ENCODE peak calls at places on chromosomes 2 and 18, in six cellular contexts. One of them, this sample, is unnamed.
A peak's percentile ranks its signal among the peaks of the same experiment; 100 is the strongest.

GRCh38 chr2:215354771-215355695 is 43.2 kb downstream of the ATIC start:
- DNase-seq in CD8-positive, alpha-beta memory T cell: no peak
- DNase-seq in AG10803: peak; percentile 77
- DNase-seq in LoVo: no peak
- DNase-seq in GM12864: no peak
- DNase-seq in left lobe of liver: no peak
- DNase-seq in this sample: no peak

GRCh38 chr2:20706786-20707185 is 39.8 kb downstream of the GDF7 start:
- DNase-seq in CD8-positive, alpha-beta memory T cell: no peak
- DNase-seq in AG10803: no peak
- DNase-seq in LoVo: no peak
- DNase-seq in GM12864: no peak
- DNase-seq in left lobe of liver: no peak
- DNase-seq in this sample: no peak

GRCh38 chr2:183607995-183608394 is 483.8 kb downstream of the NUP35 start:
- DNase-seq in CD8-positive, alpha-beta memory T cell: no peak
- DNase-seq in AG10803: no peak
- DNase-seq in LoVo: no peak
- DNase-seq in GM12864: no peak
- DNase-seq in left lobe of liver: no peak
- DNase-seq in this sample: no peak

GRCh38 chr2:45691152-45691551 is 39.7 kb downstream of the PRKCE start:
- DNase-seq in CD8-positive, alpha-beta memory T cell: no peak
- DNase-seq in AG10803: no peak
- DNase-seq in LoVo: no peak
- DNase-seq in GM12864: no peak
- DNase-seq in left lobe of liver: no peak
- DNase-seq in this sample: no peak

GRCh38 chr2:54986266-54986665 is 64.0 kb downstream of the RTN4 start:
- DNase-seq in CD8-positive, alpha-beta memory T cell: no peak
- DNase-seq in AG10803: no peak
- DNase-seq in LoVo: no peak
- DNase-seq in GM12864: no peak
- DNase-seq in left lobe of liver: no peak
- DNase-seq in this sample: no peak

GRCh38 chr2:96642564-96643350 is at the start of gene FER1L5:
- DNase-seq in CD8-positive, alpha-beta memory T cell: no peak
- DNase-seq in AG10803: peak; percentile 49
- DNase-seq in LoVo: no peak
- DNase-seq in GM12864: no peak
- DNase-seq in left lobe of liver: no peak
- DNase-seq in this sample: peak; percentile 14

GRCh38 chr2:165253178-165253577 is 14.0 kb downstream of the SCN2A start:
- DNase-seq in CD8-positive, alpha-beta memory T cell: no peak
- DNase-seq in AG10803: no peak
- DNase-seq in LoVo: no peak
- DNase-seq in GM12864: no peak
- DNase-seq in left lobe of liver: no peak
- DNase-seq in this sample: no peak

GRCh38 chr2:64859208-64860161 is 129.7 kb upstream of the SLC1A4 start:
- DNase-seq in CD8-positive, alpha-beta memory T cell: no peak
- DNase-seq in AG10803: peak; percentile 98
- DNase-seq in LoVo: peak; percentile 88
- DNase-seq in GM12864: no peak
- DNase-seq in left lobe of liver: peak; percentile 91
- DNase-seq in this sample: no peak

GRCh38 chr2:19357383-19358241 is 811 bp downstream of the OSR1 start:
- DNase-seq in CD8-positive, alpha-beta memory T cell: no peak
- DNase-seq in AG10803: no peak
- DNase-seq in LoVo: no peak
- DNase-seq in GM12864: no peak
- DNase-seq in left lobe of liver: no peak
- DNase-seq in this sample: no peak

GRCh38 chr2:120938132-120938771 is 202.6 kb downstream of the GLI2 start:
- DNase-seq in CD8-positive, alpha-beta memory T cell: no peak
- DNase-seq in AG10803: no peak
- DNase-seq in LoVo: peak; percentile 33
- DNase-seq in GM12864: no peak
- DNase-seq in left lobe of liver: no peak
- DNase-seq in this sample: no peak

GRCh38 chr2:219912530-219912929 is 285.1 kb downstream of the SLC4A3 start:
- DNase-seq in CD8-positive, alpha-beta memory T cell: no peak
- DNase-seq in AG10803: peak; percentile 62
- DNase-seq in LoVo: no peak
- DNase-seq in GM12864: no peak
- DNase-seq in left lobe of liver: no peak
- DNase-seq in this sample: no peak

GRCh38 chr18:48994044-48994651 is 43.4 kb upstream of the SMAD7 start:
- DNase-seq in CD8-positive, alpha-beta memory T cell: no peak
- DNase-seq in AG10803: peak; percentile 87
- DNase-seq in LoVo: no peak
- DNase-seq in GM12864: no peak
- DNase-seq in left lobe of liver: no peak
- DNase-seq in this sample: no peak

GRCh38 chr2:157345647-157346389 is 20.2 kb upstream of the ERMN start:
- DNase-seq in CD8-positive, alpha-beta memory T cell: no peak
- DNase-seq in AG10803: no peak
- DNase-seq in LoVo: no peak
- DNase-seq in GM12864: no peak
- DNase-seq in left lobe of liver: no peak
- DNase-seq in this sample: no peak

GRCh38 chr2:198098918-198099317 is 294.5 kb downstream of the PLCL1 start:
- DNase-seq in CD8-positive, alpha-beta memory T cell: no peak
- DNase-seq in AG10803: peak; percentile 11
- DNase-seq in LoVo: no peak
- DNase-seq in GM12864: no peak
- DNase-seq in left lobe of liver: no peak
- DNase-seq in this sample: peak; percentile 74

GRCh38 chr2:151808258-151809072 is 19.8 kb downstream of the ARL5A start:
- DNase-seq in CD8-positive, alpha-beta memory T cell: no peak
- DNase-seq in AG10803: peak; percentile 49
- DNase-seq in LoVo: peak; percentile 7
- DNase-seq in GM12864: no peak
- DNase-seq in left lobe of liver: no peak
- DNase-seq in this sample: no peak

GRCh38 chr2:239928457-239929350 is 96.4 kb downstream of the NDUFA10 start:
- DNase-seq in CD8-positive, alpha-beta memory T cell: peak; percentile 45
- DNase-seq in AG10803: no peak
- DNase-seq in LoVo: no peak
- DNase-seq in GM12864: no peak
- DNase-seq in left lobe of liver: peak; percentile 44
- DNase-seq in this sample: peak; percentile 13

GRCh38 chr2:11753886-11754704 is 7.7 kb downstream of the LPIN1 start:
- DNase-seq in CD8-positive, alpha-beta memory T cell: peak; percentile 80
- DNase-seq in AG10803: peak; percentile 52
- DNase-seq in LoVo: no peak
- DNase-seq in GM12864: no peak
- DNase-seq in left lobe of liver: no peak
- DNase-seq in this sample: no peak

GRCh38 chr2:209191139-209191538 is 232.7 kb upstream of the MAP2 start:
- DNase-seq in CD8-positive, alpha-beta memory T cell: no peak
- DNase-seq in AG10803: no peak
- DNase-seq in LoVo: no peak
- DNase-seq in GM12864: no peak
- DNase-seq in left lobe of liver: no peak
- DNase-seq in this sample: no peak

GRCh38 chr18:56068030-56068671 is 480.2 kb upstream of the TCF4 start:
- DNase-seq in CD8-positive, alpha-beta memory T cell: no peak
- DNase-seq in AG10803: peak; percentile 82
- DNase-seq in LoVo: peak; percentile 5
- DNase-seq in GM12864: no peak
- DNase-seq in left lobe of liver: no peak
- DNase-seq in this sample: no peak

GRCh38 chr18:76834379-76834778 is 12.0 kb downstream of the ZNF236 start:
- DNase-seq in CD8-positive, alpha-beta memory T cell: no peak
- DNase-seq in AG10803: no peak
- DNase-seq in LoVo: no peak
- DNase-seq in GM12864: no peak
- DNase-seq in left lobe of liver: no peak
- DNase-seq in this sample: no peak

GRCh38 chr2:15748736-15749323 is 157.2 kb downstream of the DDX1 start:
- DNase-seq in CD8-positive, alpha-beta memory T cell: no peak
- DNase-seq in AG10803: no peak
- DNase-seq in LoVo: peak; percentile 25
- DNase-seq in GM12864: no peak
- DNase-seq in left lobe of liver: no peak
- DNase-seq in this sample: peak; percentile 74

GRCh38 chr2:120953066-120953760 is 217.5 kb downstream of the GLI2 start:
- DNase-seq in CD8-positive, alpha-beta memory T cell: no peak
- DNase-seq in AG10803: no peak
- DNase-seq in LoVo: no peak
- DNase-seq in GM12864: no peak
- DNase-seq in left lobe of liver: no peak
- DNase-seq in this sample: peak; percentile 93

GRCh38 chr18:61589053-61589723 is 256.0 kb downstream of the CDH20 start:
- DNase-seq in CD8-positive, alpha-beta memory T cell: no peak
- DNase-seq in AG10803: no peak
- DNase-seq in LoVo: no peak
- DNase-seq in GM12864: no peak
- DNase-seq in left lobe of liver: no peak
- DNase-seq in this sample: no peak